ENCODE peak calls at places on chromosomes 2 and 18, in six cellular contexts. H is trophoblast cell, J is mesenchymal stem cell, L is IMR-90, O is neuronal stem cell, U is H1. W is an unnamed sample.

GRCh38 chr2:88692187-88692586 is 714 bp downstream of the RPIA start:
- DNase-seq in H (no peak), J (peak; percentile 36), L (peak; percentile 7), O (peak; percentile 3), U (peak; percentile 49), W (peak; percentile 33)

GRCh38 chr2:60853512-60853911 is 27.9 kb upstream of the REL start:
- DNase-seq in H (no peak), J (no peak), L (no peak), O (no peak), U (no peak), W (no peak)

GRCh38 chr2:26772064-26773001 is 8.2 kb downstream of the SLC35F6 start:
- DNase-seq in H (peak; percentile 51), J (peak; percentile 68), L (peak; percentile 38), O (no peak), U (no peak), W (no peak)

GRCh38 chr2:2260691-2261268 is 70.3 kb downstream of the MYT1L start:
- DNase-seq in H (no peak), J (no peak), L (no peak), O (no peak), U (no peak), W (no peak)

GRCh38 chr2:70460333-70460732 is 93.3 kb downstream of the TGFA start:
- DNase-seq in H (no peak), J (no peak), L (no peak), O (no peak), U (no peak), W (peak; percentile 69)

GRCh38 chr18:3261393-3262233 is at the start of gene MYL12B:
- DNase-seq in H (peak; percentile 70), J (peak; percentile 85), L (peak; percentile 68), O (peak; percentile 81), U (peak; percentile 89), W (peak; percentile 83)

GRCh38 chr18:64851796-64852195 is 702.9 kb upstream of the LINC00305 start:
- DNase-seq in H (no peak), J (no peak), L (no peak), O (no peak), U (no peak), W (no peak)

GRCh38 chr2:189609423-189609816 is 28.8 kb upstream of the SLC40A1 start:
- DNase-seq in H (peak; percentile 16), J (peak; percentile 11), L (peak; percentile 59), O (no peak), U (no peak), W (no peak)

GRCh38 chr2:16140771-16141640 is 200.7 kb downstream of the MYCN start:
- DNase-seq in H (no peak), J (no peak), L (no peak), O (no peak), U (peak; percentile 16), W (no peak)

GRCh38 chr2:85506768-85507181 is 32.2 kb upstream of the MAT2A start:
- DNase-seq in H (no peak), J (peak; percentile 73), L (peak; percentile 92), O (no peak), U (no peak), W (no peak)

GRCh38 chr2:236642125-236642524 is 72.5 kb downstream of the ACKR3 start:
- DNase-seq in H (no peak), J (no peak), L (no peak), O (no peak), U (no peak), W (no peak)

GRCh38 chr2:101433465-101433864 is 41.4 kb downstream of the RFX8 start:
- DNase-seq in H (no peak), J (no peak), L (no peak), O (no peak), U (no peak), W (no peak)

GRCh38 chr2:27795868-27796277 is 24.4 kb downstream of the MRPL33 start:
- DNase-seq in H (no peak), J (peak; percentile 52), L (no peak), O (no peak), U (peak; percentile 7), W (no peak)

GRCh38 chr2:234273887-234274584 is 222.8 kb downstream of the ARL4C start:
- DNase-seq in H (no peak), J (no peak), L (no peak), O (no peak), U (no peak), W (no peak)

GRCh38 chr2:150169230-150169629 is 318.2 kb downstream of the RND3 start:
- DNase-seq in H (no peak), J (peak; percentile 49), L (peak; percentile 54), O (no peak), U (no peak), W (no peak)

GRCh38 chr2:197453123-197453913 is at the start of gene COQ10B:
- DNase-seq in H (peak; percentile 100), J (peak; percentile 100), L (peak; percentile 100), O (peak; percentile 99), U (peak; percentile 96), W (peak; percentile 100)

GRCh38 chr2:233542507-233542906 is 24.1 kb downstream of the USP40 start:
- DNase-seq in H (peak; percentile 87), J (peak; percentile 68), L (peak; percentile 87), O (no peak), U (no peak), W (no peak)

GRCh38 chr2:3461781-3462492 is 57.4 kb downstream of the ADI1 start:
- DNase-seq in H (no peak), J (peak; percentile 73), L (peak; percentile 65), O (peak; percentile 48), U (no peak), W (no peak)

GRCh38 chr18:23851470-23852002 is 162.3 kb downstream of the LAMA3 start:
- DNase-seq in H (no peak), J (no peak), L (no peak), O (no peak), U (no peak), W (no peak)

GRCh38 chr2:240325654-240326031 is 109.8 kb upstream of the GPC1 start:
- DNase-seq in H (no peak), J (no peak), L (no peak), O (no peak), U (no peak), W (no peak)

GRCh38 chr2:239778042-239778811 is 246.9 kb downstream of the NDUFA10 start:
- DNase-seq in H (no peak), J (no peak), L (no peak), O (no peak), U (no peak), W (peak; percentile 19)

GRCh38 chr2:237171396-237171795 is 85.7 kb downstream of the COPS8 start:
- DNase-seq in H (peak; percentile 55), J (peak; percentile 92), L (peak; percentile 97), O (no peak), U (no peak), W (no peak)

GRCh38 chr2:88765154-88765948 is 73.9 kb downstream of the RPIA start:
- DNase-seq in H (peak; percentile 88), J (no peak), L (peak; percentile 4), O (peak; percentile 30), U (peak; percentile 82), W (peak; percentile 68)

GRCh38 chr2:100612388-100613000 is 49.7 kb downstream of the PDCL3 start:
- DNase-seq in H (no peak), J (no peak), L (no peak), O (no peak), U (no peak), W (no peak)

GRCh38 chr2:57453929-57454328 is 592.7 kb upstream of the VRK2 start:
- DNase-seq in H (no peak), J (no peak), L (no peak), O (no peak), U (no peak), W (no peak)

GRCh38 chr2:71608034-71608433 is 154.7 kb downstream of the DYSF start:
- DNase-seq in H (no peak), J (no peak), L (no peak), O (no peak), U (no peak), W (peak; percentile 11)

GRCh38 chr2:92074549-92074898 is 2796.7 kb upstream of the TEKT4 start:
- DNase-seq in H (no peak), J (no peak), L (no peak), O (no peak), U (no peak), W (peak; percentile 3)

GRCh38 chr2:104254017-104254416 is 599.9 kb upstream of the POU3F3 start:
- DNase-seq in H (no peak), J (no peak), L (no peak), O (no peak), U (no peak), W (peak; percentile 32)
- H4K91ac ChIP-seq in H (no peak overlapping the region), J (no peak overlapping the region), L (no peak overlapping the region), O (no peak overlapping the region), U (no peak overlapping the region), W (no peak overlapping the region)

DNA sequence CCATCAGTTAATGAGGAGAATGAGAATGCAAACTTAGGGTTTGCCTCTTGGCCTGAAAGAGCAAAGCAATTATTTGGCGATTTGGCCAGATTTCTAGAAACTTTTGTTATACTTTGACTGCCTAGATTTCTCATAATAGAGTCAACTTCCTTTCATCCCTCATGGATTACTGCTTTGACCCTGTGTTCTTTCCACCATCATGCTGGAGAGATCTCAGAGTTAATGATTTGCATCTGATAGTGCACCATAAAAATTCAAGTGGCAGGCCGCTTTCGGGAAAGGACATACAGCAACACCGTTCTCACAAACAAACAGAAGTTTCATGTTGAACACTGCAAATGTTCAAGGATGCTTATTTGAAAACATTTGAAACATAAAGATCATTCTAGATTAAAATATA is 143.7 kb upstream of the ZFP36L2 start:
- DNase-seq in H (no peak), J (no peak), L (no peak), O (no peak), U (no peak), W (no peak)
- H4K91ac ChIP-seq in H (no peak overlapping the region), J (no peak overlapping the region), L (no peak overlapping the region), O (no peak overlapping the region), U (no peak overlapping the region), W (no peak overlapping the region)

DNA sequence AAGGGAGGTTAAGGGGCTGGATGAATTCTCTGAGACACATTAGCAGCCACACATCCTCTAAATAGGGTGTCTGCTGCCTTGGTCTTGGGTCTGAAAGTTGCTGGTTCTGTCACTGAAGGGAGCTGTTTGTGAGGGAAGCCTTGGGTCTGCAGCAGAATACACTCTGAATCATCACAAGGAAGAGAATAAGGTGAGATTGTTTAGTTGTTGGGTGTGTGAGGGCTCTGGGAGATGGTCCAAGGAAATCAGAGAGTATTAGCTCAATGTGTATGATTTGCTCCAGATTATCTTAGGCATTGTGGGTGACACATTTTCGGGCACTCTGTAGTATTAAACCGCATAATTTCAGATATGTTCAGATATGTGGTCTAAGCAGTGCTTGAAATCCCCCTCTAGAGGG is 548.5 kb downstream of the SLC4A3 start:
- DNase-seq in H (no peak), J (no peak), L (peak; percentile 36), O (no peak), U (no peak), W (no peak)
- H4K91ac ChIP-seq in H (no peak overlapping the region), J (no peak overlapping the region), L (no peak overlapping the region), O (no peak overlapping the region), U (peak overlapping the region; percentile 6), W (no peak overlapping the region)

GRCh38 chr18:52341617-52342381 is 1.8 kb downstream of the DCC start:
- DNase-seq in H (no peak), J (peak; percentile 16), L (no peak), O (peak; percentile 56), U (peak; percentile 71), W (peak; percentile 58)
- H4K91ac ChIP-seq in H (no peak overlapping the region), J (no peak overlapping the region), L (no peak overlapping the region), O (no peak overlapping the region), U (no peak overlapping the region), W (no peak overlapping the region)

GRCh38 chr2:224428787-224429440 is 27.0 kb upstream of the FAM124B start:
- DNase-seq in H (no peak), J (no peak), L (no peak), O (no peak), U (no peak), W (no peak)
- H4K91ac ChIP-seq in H (no peak overlapping the region), J (no peak overlapping the region), L (no peak overlapping the region), O (no peak overlapping the region), U (no peak overlapping the region), W (no peak overlapping the region)

GRCh38 chr18:62105373-62105772 is 81.5 kb downstream of the PIGN start:
- DNase-seq in H (no peak), J (no peak), L (peak; percentile 62), O (no peak), U (no peak), W (no peak)
- H4K91ac ChIP-seq in H (no peak overlapping the region), J (no peak overlapping the region), L (no peak overlapping the region), O (no peak overlapping the region), U (no peak overlapping the region), W (no peak overlapping the region)

W was measured in H9.